ENCODE peak calls at places on chromosomes 2 and 18, in six cellular contexts. One of them, this sample, is unnamed.

GRCh38 chr2:126676814-126677538 is 21.0 kb downstream of the GYPC start:
- DNase-seq in bronchial epithelial cell: no peak
- DNase-seq in breast epithelium: no peak
- DNase-seq in heart left ventricle: no peak
- DNase-seq in nephron progenitor cell: no peak
- DNase-seq in right atrium auricular region: no peak
- DNase-seq in this sample: no peak

GRCh38 chr18:60019463-60019840 is 119.7 kb downstream of the PMAIP1 start:
- DNase-seq in heart left ventricle: no peak
- DNase-seq in bronchial epithelial cell: peak; percentile 75
- DNase-seq in breast epithelium: no peak
- DNase-seq in nephron progenitor cell: no peak
- DNase-seq in right atrium auricular region: no peak
- DNase-seq in this sample: no peak

GRCh38 chr2:215288112-215288815 is 23.6 kb upstream of the ATIC start:
- DNase-seq in nephron progenitor cell: no peak
- DNase-seq in breast epithelium: no peak
- DNase-seq in bronchial epithelial cell: no peak
- DNase-seq in heart left ventricle: no peak
- DNase-seq in right atrium auricular region: no peak
- DNase-seq in this sample: no peak

GRCh38 chr2:197804758-197805597 is 585 bp downstream of the PLCL1 start:
- DNase-seq in nephron progenitor cell: peak; percentile 67
- DNase-seq in bronchial epithelial cell: no peak
- DNase-seq in right atrium auricular region: no peak
- DNase-seq in heart left ventricle: peak; percentile 60
- DNase-seq in breast epithelium: peak; percentile 20
- DNase-seq in this sample: peak; percentile 22

GRCh38 chr18:57585846-57586242 is 658 bp downstream of the FECH start:
- DNase-seq in right atrium auricular region: no peak
- DNase-seq in breast epithelium: no peak
- DNase-seq in nephron progenitor cell: no peak
- DNase-seq in heart left ventricle: no peak
- DNase-seq in bronchial epithelial cell: peak; percentile 7
- DNase-seq in this sample: no peak

GRCh38 chr18:23550898-23551297 is 35.4 kb downstream of the NPC1 start:
- DNase-seq in nephron progenitor cell: no peak
- DNase-seq in right atrium auricular region: no peak
- DNase-seq in breast epithelium: peak; percentile 30
- DNase-seq in bronchial epithelial cell: peak; percentile 52
- DNase-seq in heart left ventricle: no peak
- DNase-seq in this sample: no peak

GRCh38 chr2:111157798-111158197 is 37.1 kb downstream of the BCL2L11 start:
- DNase-seq in heart left ventricle: no peak
- DNase-seq in breast epithelium: no peak
- DNase-seq in bronchial epithelial cell: no peak
- DNase-seq in right atrium auricular region: no peak
- DNase-seq in nephron progenitor cell: no peak
- DNase-seq in this sample: no peak

GRCh38 chr18:76442413-76443171 is 52.5 kb downstream of the ZNF516 start:
- DNase-seq in heart left ventricle: no peak
- DNase-seq in breast epithelium: no peak
- DNase-seq in right atrium auricular region: no peak
- DNase-seq in bronchial epithelial cell: no peak
- DNase-seq in nephron progenitor cell: no peak
- DNase-seq in this sample: no peak

GRCh38 chr2:216710531-216711282 is 15.4 kb upstream of the IGFBP5 start:
- DNase-seq in heart left ventricle: peak; percentile 75
- DNase-seq in bronchial epithelial cell: no peak
- DNase-seq in right atrium auricular region: no peak
- DNase-seq in breast epithelium: peak; percentile 71
- DNase-seq in nephron progenitor cell: no peak
- DNase-seq in this sample: no peak

GRCh38 chr2:131682122-131682944 is 154.6 kb downstream of the CCDC74A start:
- DNase-seq in breast epithelium: peak; percentile 77
- DNase-seq in nephron progenitor cell: peak; percentile 78
- DNase-seq in heart left ventricle: peak; percentile 87
- DNase-seq in right atrium auricular region: peak; percentile 85
- DNase-seq in bronchial epithelial cell: peak; percentile 76
- DNase-seq in this sample: peak; percentile 54

GRCh38 chr2:218289639-218290315 is 2.5 kb downstream of the TMBIM1 start:
- DNase-seq in breast epithelium: no peak
- DNase-seq in bronchial epithelial cell: peak; percentile 82
- DNase-seq in nephron progenitor cell: no peak
- DNase-seq in heart left ventricle: no peak
- DNase-seq in right atrium auricular region: no peak
- DNase-seq in this sample: no peak

GRCh38 chr18:55054591-55054990 is 95.3 kb upstream of the CCDC68 start:
- DNase-seq in breast epithelium: no peak
- DNase-seq in nephron progenitor cell: no peak
- DNase-seq in right atrium auricular region: no peak
- DNase-seq in bronchial epithelial cell: no peak
- DNase-seq in heart left ventricle: no peak
- DNase-seq in this sample: no peak

GRCh38 chr2:96107883-96108551 is 8.4 kb downstream of the ADRA2B start:
- DNase-seq in breast epithelium: no peak
- DNase-seq in heart left ventricle: no peak
- DNase-seq in bronchial epithelial cell: no peak
- DNase-seq in right atrium auricular region: no peak
- DNase-seq in nephron progenitor cell: no peak
- DNase-seq in this sample: no peak

GRCh38 chr2:227194219-227194618 is 29.8 kb downstream of the COL4A3 start:
- DNase-seq in bronchial epithelial cell: no peak
- DNase-seq in right atrium auricular region: no peak
- DNase-seq in nephron progenitor cell: no peak
- DNase-seq in breast epithelium: no peak
- DNase-seq in heart left ventricle: no peak
- DNase-seq in this sample: no peak

GRCh38 chr2:227192491-227192890 is 28.1 kb downstream of the COL4A3 start:
- DNase-seq in right atrium auricular region: no peak
- DNase-seq in bronchial epithelial cell: no peak
- DNase-seq in breast epithelium: no peak
- DNase-seq in heart left ventricle: no peak
- DNase-seq in nephron progenitor cell: no peak
- DNase-seq in this sample: no peak

GRCh38 chr2:227186751-227187150 is 22.3 kb downstream of the COL4A3 start:
- DNase-seq in bronchial epithelial cell: no peak
- DNase-seq in heart left ventricle: no peak
- DNase-seq in nephron progenitor cell: no peak
- DNase-seq in breast epithelium: no peak
- DNase-seq in right atrium auricular region: no peak
- DNase-seq in this sample: no peak

GRCh38 chr2:227188292-227188691 is 23.9 kb downstream of the COL4A3 start:
- DNase-seq in heart left ventricle: no peak
- DNase-seq in nephron progenitor cell: no peak
- DNase-seq in right atrium auricular region: no peak
- DNase-seq in bronchial epithelial cell: peak; percentile 49
- DNase-seq in breast epithelium: no peak
- DNase-seq in this sample: no peak

DNA sequence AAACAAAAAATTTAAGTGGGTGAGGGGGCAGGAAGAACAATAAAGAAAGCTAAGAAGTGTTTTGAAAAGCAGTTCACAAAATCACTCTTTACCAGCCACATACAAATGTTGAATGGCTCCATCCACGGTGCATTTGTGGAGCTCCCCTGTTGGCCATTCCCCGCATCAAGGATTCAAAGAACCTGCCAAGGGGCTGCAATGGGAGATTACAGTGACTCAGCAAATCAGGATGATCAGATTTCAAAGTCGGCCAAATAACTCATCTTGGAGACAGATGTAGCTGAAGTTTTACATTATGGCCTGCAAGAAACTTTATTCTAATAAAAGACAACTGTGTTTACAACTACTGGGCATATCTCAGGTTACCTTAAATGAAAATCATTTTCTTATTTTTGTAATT is 26.9 kb downstream of the COL4A3 start:
- DNase-seq in right atrium auricular region: no peak
- DNase-seq in nephron progenitor cell: peak; percentile 15
- DNase-seq in bronchial epithelial cell: no peak
- DNase-seq in breast epithelium: no peak
- DNase-seq in heart left ventricle: no peak
- DNase-seq in this sample: no peak
- TF ChIP-seq CTCF in right atrium auricular region: no peak
- TF ChIP-seq CTCF in nephron progenitor cell: no peak
- TF ChIP-seq CTCF in bronchial epithelial cell: no peak
- TF ChIP-seq CTCF in breast epithelium: no peak
- TF ChIP-seq CTCF in heart left ventricle: no peak
- TF ChIP-seq CTCF in this sample: no peak

DNA sequence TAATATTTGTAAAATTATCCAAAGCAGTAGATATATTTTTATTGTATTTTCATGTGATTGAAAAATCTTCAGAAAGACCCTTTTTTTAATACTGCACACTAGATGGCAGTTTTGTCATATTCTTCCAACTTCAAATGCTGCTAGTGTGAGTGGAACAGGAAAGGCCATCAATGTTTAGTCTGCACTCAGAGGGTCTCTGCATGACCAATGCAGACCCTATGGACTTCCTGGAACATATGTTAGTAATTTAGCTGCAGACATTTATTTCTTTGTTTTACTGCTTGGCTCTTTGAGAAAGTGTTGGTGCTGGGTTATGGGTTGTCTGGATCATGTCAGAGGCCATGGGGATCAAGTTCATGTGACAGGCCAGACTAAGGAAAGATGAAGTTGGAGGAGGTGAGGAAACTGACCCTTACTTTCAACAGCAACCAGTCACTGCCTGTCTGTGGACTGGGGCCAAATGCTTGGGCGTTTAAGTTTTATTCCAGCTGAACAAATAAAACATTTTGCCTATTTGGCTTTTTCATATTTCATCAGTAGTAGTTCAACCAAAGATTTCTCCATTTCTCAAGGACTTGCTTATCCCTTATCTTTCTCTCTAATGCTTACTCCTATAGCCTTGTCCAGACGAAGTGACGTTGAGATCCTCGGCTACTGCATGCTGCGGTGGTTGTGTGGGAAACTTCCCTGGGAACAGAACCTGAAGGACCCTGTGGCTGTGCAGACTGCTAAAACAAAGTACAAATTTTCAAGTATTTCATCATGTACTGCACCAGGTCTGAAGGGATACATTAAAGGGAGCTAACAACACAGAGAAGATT is 84.8 kb downstream of the VRK2 start:
- DNase-seq in breast epithelium: no peak
- DNase-seq in heart left ventricle: no peak
- DNase-seq in right atrium auricular region: no peak
- DNase-seq in nephron progenitor cell: peak; percentile 13
- DNase-seq in bronchial epithelial cell: peak; percentile 59
- DNase-seq in this sample: no peak
- TF ChIP-seq CTCF in breast epithelium: no peak
- TF ChIP-seq CTCF in heart left ventricle: no peak
- TF ChIP-seq CTCF in right atrium auricular region: no peak
- TF ChIP-seq CTCF in nephron progenitor cell: no peak
- TF ChIP-seq CTCF in bronchial epithelial cell: no peak
- TF ChIP-seq CTCF in this sample: no peak

GRCh38 chr18:5425721-5426120 is 118.1 kb downstream of the EPB41L3 start:
- DNase-seq in nephron progenitor cell: no peak
- DNase-seq in right atrium auricular region: no peak
- DNase-seq in bronchial epithelial cell: no peak
- DNase-seq in breast epithelium: no peak
- DNase-seq in heart left ventricle: no peak
- DNase-seq in this sample: no peak

GRCh38 chr18:5421981-5422380 is 121.8 kb downstream of the EPB41L3 start:
- DNase-seq in bronchial epithelial cell: no peak
- DNase-seq in right atrium auricular region: no peak
- DNase-seq in heart left ventricle: no peak
- DNase-seq in nephron progenitor cell: no peak
- DNase-seq in breast epithelium: no peak
- DNase-seq in this sample: no peak

GRCh38 chr18:5420909-5421308 is 122.9 kb downstream of the EPB41L3 start:
- DNase-seq in breast epithelium: no peak
- DNase-seq in heart left ventricle: no peak
- DNase-seq in bronchial epithelial cell: no peak
- DNase-seq in nephron progenitor cell: no peak
- DNase-seq in right atrium auricular region: peak; percentile 65
- DNase-seq in this sample: no peak

GRCh38 chr18:5422626-5423025 is 121.2 kb downstream of the EPB41L3 start:
- DNase-seq in right atrium auricular region: no peak
- DNase-seq in heart left ventricle: no peak
- DNase-seq in nephron progenitor cell: no peak
- DNase-seq in bronchial epithelial cell: no peak
- DNase-seq in breast epithelium: no peak
- DNase-seq in this sample: no peak

DNA sequence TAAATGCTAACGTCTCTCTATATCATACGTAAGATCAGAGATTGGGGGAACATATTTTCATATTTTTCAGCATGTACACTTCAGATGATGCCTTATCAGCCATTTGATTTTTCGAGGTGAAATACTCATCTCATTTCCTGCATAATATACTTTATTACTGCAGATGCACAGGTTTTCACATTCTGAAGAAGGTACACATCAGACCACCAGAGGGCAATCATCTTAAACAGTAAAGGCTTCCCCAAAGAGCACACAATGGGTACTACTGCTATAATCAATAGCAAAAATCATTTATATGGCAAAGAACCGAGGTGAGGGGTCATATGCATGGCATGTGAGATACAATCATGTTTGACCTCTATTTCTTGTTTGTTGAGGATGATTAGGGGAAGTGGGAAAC is 118.9 kb downstream of the EPB41L3 start:
- DNase-seq in heart left ventricle: no peak
- DNase-seq in right atrium auricular region: no peak
- DNase-seq in bronchial epithelial cell: peak; percentile 10
- DNase-seq in breast epithelium: no peak
- DNase-seq in nephron progenitor cell: no peak
- DNase-seq in this sample: no peak
- TF ChIP-seq CTCF in heart left ventricle: peak; percentile 36
- TF ChIP-seq CTCF in right atrium auricular region: no peak
- TF ChIP-seq CTCF in bronchial epithelial cell: no peak
- TF ChIP-seq CTCF in breast epithelium: peak; percentile 43
- TF ChIP-seq CTCF in nephron progenitor cell: peak; percentile 53
- TF ChIP-seq CTCF in this sample: no peak

DNA sequence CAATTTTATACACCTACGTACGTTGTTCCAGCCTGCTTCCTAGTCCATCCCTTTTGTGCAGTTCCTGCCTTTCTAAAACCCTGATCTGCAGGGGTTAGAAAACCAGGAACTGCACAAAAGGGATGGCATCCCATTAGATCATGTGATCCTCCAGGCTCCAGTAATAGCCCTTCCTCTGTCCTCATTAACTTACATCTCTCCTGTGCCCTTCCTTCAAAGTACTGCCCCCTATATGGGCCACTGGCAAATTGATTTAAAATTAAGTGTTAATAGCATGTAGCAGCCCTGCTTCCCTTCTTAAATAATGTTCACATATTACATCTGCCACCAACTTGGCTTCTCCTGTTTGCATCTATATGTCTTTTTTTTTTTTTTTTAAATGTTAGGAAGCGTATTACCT is 61.3 kb upstream of the NXPH2 start:
- DNase-seq in breast epithelium: no peak
- DNase-seq in right atrium auricular region: no peak
- DNase-seq in nephron progenitor cell: no peak
- DNase-seq in bronchial epithelial cell: no peak
- DNase-seq in heart left ventricle: no peak
- DNase-seq in this sample: no peak
- TF ChIP-seq CTCF in breast epithelium: no peak
- TF ChIP-seq CTCF in right atrium auricular region: no peak
- TF ChIP-seq CTCF in nephron progenitor cell: no peak
- TF ChIP-seq CTCF in bronchial epithelial cell: no peak
- TF ChIP-seq CTCF in heart left ventricle: no peak
- TF ChIP-seq CTCF in this sample: no peak

This sample was measured in omental fat pad.